ENCODE peak calls at places on chromosomes 12 and 14, in four cellular contexts. B, D, K and Z are unnamed samples.

GRCh38 chr14:89912667-89913211 is 41.8 kb downstream of the EFCAB11 start:
- DNase-seq in D (no peak), K (peak; percentile 59), B (no peak), Z (no peak)

GRCh38 chr12:109863961-109864712 is 16.2 kb downstream of the GLTP start:
- DNase-seq in B (no peak), K (peak; percentile 97), D (no peak), Z (no peak)

GRCh38 chr14:64812412-64812811 is 67.3 kb downstream of the SPTB start:
- DNase-seq in B (peak; percentile 47), K (no peak), D (no peak), Z (no peak)

GRCh38 chr12:9741726-9742125 is 8.8 kb upstream of the CLECL1 start:
- DNase-seq in B (no peak), D (no peak), K (no peak), Z (no peak)

GRCh38 chr12:51082561-51083139 is 746 bp downstream of the CSRNP2 start:
- DNase-seq in B (no peak), D (no peak), K (peak; percentile 7), Z (no peak)

GRCh38 chr12:75553398-75553797 is 42.0 kb upstream of the KRR1 start:
- DNase-seq in D (peak; percentile 2), B (peak; percentile 32), K (no peak), Z (no peak)

GRCh38 chr12:68970951-68971350 is 38.0 kb upstream of the CPM start:
- DNase-seq in K (no peak), B (no peak), D (no peak), Z (no peak)

GRCh38 chr12:49651855-49652254 is 28.5 kb downstream of the PRPF40B start:
- DNase-seq in D (no peak), K (no peak), B (no peak), Z (no peak)

GRCh38 chr12:52698634-52699340 is 4.5 kb downstream of the KRT77 start:
- DNase-seq in D (no peak), K (no peak), B (no peak), Z (no peak)

GRCh38 chr12:62613092-62613491 is 146.5 kb downstream of the MON2 start:
- DNase-seq in B (no peak), D (no peak), K (no peak), Z (no peak)

GRCh38 chr12:46452061-46452615 is 79.6 kb upstream of the SLC38A2 start:
- DNase-seq in B (peak; percentile 73), K (peak; percentile 28), D (no peak), Z (no peak)

GRCh38 chr14:74913986-74914573 is 9.0 kb downstream of the RPS6KL1 start:
- DNase-seq in K (peak; percentile 62), D (peak; percentile 64), B (peak; percentile 12), Z (peak; percentile 35)

GRCh38 chr14:91396959-91397815 is 20.4 kb downstream of the CCDC88C start:
- DNase-seq in D (peak; percentile 19), K (no peak), B (no peak), Z (no peak)

GRCh38 chr12:66032739-66033138 is 97.8 kb downstream of the LLPH start:
- DNase-seq in K (no peak), D (no peak), B (no peak), Z (no peak)

GRCh38 chr12:66041651-66042363 is 88.7 kb downstream of the LLPH start:
- DNase-seq in K (no peak), B (no peak), D (no peak), Z (no peak)

GRCh38 chr12:66035289-66035961 is 95.1 kb downstream of the LLPH start:
- DNase-seq in B (peak; percentile 68), D (peak; percentile 34), K (peak; percentile 42), Z (no peak)

DNA sequence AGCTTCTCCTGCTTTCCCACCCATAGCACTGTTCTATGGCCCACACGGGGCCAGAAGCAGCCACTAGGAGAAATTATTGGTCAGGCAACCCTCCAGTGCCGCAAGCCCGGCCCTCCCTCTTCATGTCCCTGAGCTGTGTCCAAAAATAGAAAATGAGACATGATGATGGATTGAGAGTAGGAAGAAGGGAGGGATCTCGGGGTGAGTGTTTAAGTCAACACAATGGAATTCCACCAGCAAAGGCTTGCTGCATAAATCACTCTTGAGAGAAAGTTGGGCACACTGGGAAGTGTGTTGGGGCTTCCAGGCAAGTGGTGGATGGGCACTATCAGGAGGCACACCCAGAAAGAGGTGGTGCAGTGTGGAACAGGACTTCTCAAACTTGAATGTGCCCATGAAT is 94.2 kb downstream of the LLPH start:
- DNase-seq in K (peak; percentile 60), B (peak; percentile 82), D (no peak), Z (peak; percentile 24)
- H3K27ac ChIP-seq in K (no peak overlapping the region), B (peak overlapping the region; percentile 62), D (no peak overlapping the region), Z (no peak overlapping the region)

DNA sequence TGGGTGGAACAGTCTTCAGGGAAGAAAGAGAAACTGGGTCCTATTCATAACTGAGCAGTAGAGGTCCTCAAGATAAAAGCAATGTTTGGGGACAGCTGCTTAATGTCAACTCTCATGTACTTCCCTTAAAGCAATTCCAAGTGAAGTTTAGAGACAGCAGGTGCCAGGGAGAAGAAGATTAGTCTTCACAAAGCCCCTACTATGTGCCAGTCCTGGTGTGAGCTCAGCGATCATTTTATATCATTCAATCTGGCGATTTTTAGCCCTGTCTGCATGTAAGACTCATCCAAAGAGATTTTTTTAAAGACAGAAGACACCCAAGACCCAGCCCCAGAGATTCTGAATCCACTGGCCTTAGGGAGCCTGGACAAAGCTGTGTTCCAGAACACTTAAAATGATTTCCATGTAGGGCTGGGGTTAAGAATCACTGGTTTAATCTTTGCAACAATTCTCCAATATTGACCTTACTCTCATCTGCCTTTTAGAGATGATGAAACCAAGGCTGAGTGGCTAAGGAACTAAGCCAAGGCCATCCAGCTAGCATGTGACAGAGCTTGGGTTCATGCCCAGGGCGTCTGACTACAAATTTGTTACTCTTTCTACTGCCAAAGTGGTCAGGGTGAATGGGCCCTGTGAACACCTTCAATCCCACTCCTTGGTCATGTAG is 404.5 kb upstream of the TBX3 start:
- DNase-seq in K (peak; percentile 36), D (no peak), B (no peak), Z (no peak)
- TF ChIP-seq REST in K (no peak), D (no peak), B (no peak), Z (no peak)

GRCh38 chr12:3084742-3085141 is 7.6 kb downstream of the TSPAN9 start:
- DNase-seq in B (no peak), D (no peak), K (no peak), Z (no peak)
- TF ChIP-seq TCF7L2 in B (no peak), D (no peak), K (no peak), Z (no peak)

GRCh38 chr12:92012691-92013090 is 133.0 kb downstream of the BTG1 start:
- DNase-seq in D (no peak), B (no peak), K (no peak), Z (no peak)

GRCh38 chr12:92008345-92008744 is 137.3 kb downstream of the BTG1 start:
- DNase-seq in D (no peak), B (no peak), K (no peak), Z (no peak)

GRCh38 chr12:92010368-92010767 is 135.3 kb downstream of the BTG1 start:
- DNase-seq in B (no peak), D (no peak), K (no peak), Z (no peak)

GRCh38 chr12:92007787-92008186 is 137.9 kb downstream of the BTG1 start:
- DNase-seq in D (no peak), B (no peak), K (no peak), Z (no peak)

GRCh38 chr12:92010853-92011701 is 134.6 kb downstream of the BTG1 start:
- DNase-seq in B (no peak), K (no peak), D (no peak), Z (no peak)
- H3K27ac ChIP-seq in B (no peak overlapping the region), K (no peak overlapping the region), D (no peak overlapping the region), Z (no peak overlapping the region)

GRCh38 chr12:111247083-111247783 is 121.7 kb downstream of the PHETA1 start:
- DNase-seq in B (no peak), K (no peak), D (no peak), Z (no peak)

GRCh38 chr12:111244673-111245072 is 124.2 kb downstream of the PHETA1 start:
- DNase-seq in B (no peak), D (no peak), K (no peak), Z (no peak)

GRCh38 chr12:111245701-111246476 is 123.0 kb downstream of the PHETA1 start:
- DNase-seq in D (no peak), B (no peak), K (no peak), Z (no peak)

GRCh38 chr12:111248221-111248620 is 120.7 kb downstream of the PHETA1 start:
- DNase-seq in B (no peak), K (no peak), D (peak; percentile 14), Z (no peak)

GRCh38 chr12:111246477-111247011 is 122.4 kb downstream of the PHETA1 start:
- DNase-seq in D (no peak), K (no peak), B (no peak), Z (no peak)
- TF ChIP-seq REST in D (no peak), K (no peak), B (no peak), Z (no peak)